ENCODE peak calls at places on chromosomes 1 and 21, in six cellular contexts. D is lower leg skin, Q is left ventricle myocardium inferior, S is dorsolateral prefrontal cortex, W is GM12864, G is lung. U is an unnamed sample.

GRCh38 chr1:118360817-118361216 is 175.8 kb upstream of the SPAG17 start:
- DNase-seq in D (no peak), Q (no peak), S (no peak), W (no peak), G (no peak), U (no peak)

GRCh38 chr1:232966663-232967062 is 16.3 kb downstream of the NTPCR start:
- DNase-seq in D (no peak), Q (no peak), S (no peak), W (no peak), G (peak; percentile 53), U (no peak)

GRCh38 chr1:173295995-173296394 is 88.9 kb upstream of the TNFSF4 start:
- DNase-seq in D (no peak), Q (no peak), S (no peak), W (no peak), G (no peak), U (no peak)

GRCh38 chr1:160618763-160619274 is 28.0 kb downstream of the SLAMF1 start:
- DNase-seq in D (no peak), Q (no peak), S (no peak), W (no peak), G (no peak), U (no peak)

GRCh38 chr1:60679524-60679923 is 402.8 kb upstream of the NFIA start:
- DNase-seq in D (no peak), Q (no peak), S (no peak), W (no peak), G (no peak), U (no peak)

GRCh38 chr21:35619184-35619583 is 441.1 kb downstream of the SETD4 start:
- DNase-seq in D (no peak), Q (no peak), S (no peak), W (no peak), G (no peak), U (no peak)

GRCh38 chr1:188986751-188987417 is 1490.8 kb downstream of the BRINP3 start:
- DNase-seq in D (no peak), Q (no peak), S (no peak), W (no peak), G (no peak), U (no peak)

GRCh38 chr1:201114245-201115131 is 2.3 kb upstream of the CACNA1S start:
- DNase-seq in D (peak; percentile 82), Q (peak; percentile 85), S (peak; percentile 84), W (peak; percentile 24), G (peak; percentile 92), U (peak; percentile 93)

GRCh38 chr1:40059960-40060337 is 19.4 kb downstream of the CAP1 start:
- DNase-seq in D (no peak), Q (no peak), S (no peak), W (no peak), G (no peak), U (no peak)

GRCh38 chr1:54380285-54380882 is 25.8 kb downstream of the SSBP3 start:
- DNase-seq in D (no peak), Q (no peak), S (no peak), W (no peak), G (no peak), U (no peak)

GRCh38 chr1:156924478-156925153 is 4.2 kb downstream of the LRRC71 start:
- DNase-seq in D (no peak), Q (no peak), S (no peak), W (no peak), G (no peak), U (no peak)

GRCh38 chr1:62436466-62437272 is at the start of gene USP1:
- DNase-seq in D (peak; percentile 99), Q (peak; percentile 97), S (peak; percentile 94), W (peak; percentile 97), G (peak; percentile 98), U (peak; percentile 97)

GRCh38 chr1:210477328-210477924 is 148.7 kb downstream of the HHAT start:
- DNase-seq in D (no peak), Q (no peak), S (no peak), W (no peak), G (no peak), U (no peak)

GRCh38 chr1:65146908-65147423 is 1.0 kb upstream of the AK4 start:
- DNase-seq in D (no peak), Q (no peak), S (no peak), W (no peak), G (no peak), U (no peak)

GRCh38 chr1:155073377-155074272 is 5.0 kb upstream of the EFNA3 start:
- DNase-seq in D (no peak), Q (no peak), S (no peak), W (no peak), G (no peak), U (no peak)

GRCh38 chr1:239914827-239915231 is 176.9 kb upstream of the FMN2 start:
- DNase-seq in D (no peak), Q (no peak), S (no peak), W (no peak), G (no peak), U (no peak)

GRCh38 chr1:245074232-245074747 is 80.5 kb upstream of the KIF26B start:
- DNase-seq in D (no peak), Q (no peak), S (no peak), W (no peak), G (no peak), U (no peak)

GRCh38 chr1:245084551-245084950 is 70.2 kb upstream of the KIF26B start:
- DNase-seq in D (no peak), Q (no peak), S (no peak), W (no peak), G (no peak), U (no peak)

GRCh38 chr1:245074898-245075297 is 79.9 kb upstream of the KIF26B start:
- DNase-seq in D (no peak), Q (no peak), S (no peak), W (no peak), G (no peak), U (no peak)

GRCh38 chr1:245079021-245079609 is 75.7 kb upstream of the KIF26B start:
- DNase-seq in D (no peak), Q (no peak), S (no peak), W (no peak), G (no peak), U (no peak)
- TF ChIP-seq CTCF in D (no peak), Q (peak; percentile 60), S (peak; percentile 77), W (peak; percentile 62), G (peak; percentile 20), U (no peak)

GRCh38 chr1:204344665-204345064 is 15.1 kb downstream of the PLEKHA6 start:
- DNase-seq in D (no peak), Q (no peak), S (no peak), W (no peak), G (no peak), U (no peak)

GRCh38 chr1:204343850-204344249 is 15.9 kb downstream of the PLEKHA6 start:
- DNase-seq in D (no peak), Q (no peak), S (no peak), W (no peak), G (no peak), U (no peak)

GRCh38 chr1:204341380-204341779 is 18.3 kb downstream of the PLEKHA6 start:
- DNase-seq in D (no peak), Q (no peak), S (no peak), W (no peak), G (no peak), U (no peak)

GRCh38 chr1:204342310-204342709 is 17.4 kb downstream of the PLEKHA6 start:
- DNase-seq in D (no peak), Q (no peak), S (no peak), W (no peak), G (no peak), U (no peak)

DNA sequence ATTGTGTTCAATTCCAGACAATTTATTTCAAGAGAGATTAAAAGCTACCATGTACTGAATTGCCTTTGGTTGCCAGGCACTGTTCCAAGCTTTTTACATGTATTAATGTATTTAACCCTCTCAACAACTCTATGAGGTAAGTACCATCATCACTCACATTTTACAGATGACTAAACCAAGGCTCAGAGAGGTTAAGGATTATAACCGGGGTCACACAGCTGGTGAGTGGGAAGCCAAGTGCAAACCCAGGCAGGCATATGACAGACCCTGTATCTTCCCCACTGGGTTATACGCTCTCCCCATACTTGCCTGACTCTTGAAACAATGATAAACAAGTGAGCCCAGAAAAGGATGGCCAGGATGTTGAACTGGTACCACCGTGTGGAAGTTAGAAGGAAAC is 16.5 kb downstream of the PLEKHA6 start:
- DNase-seq in D (no peak), Q (no peak), S (no peak), W (no peak), G (no peak), U (no peak)
- H3K4me3 ChIP-seq in D (no peak overlapping the region), Q (no peak overlapping the region), S (no peak overlapping the region), W (no peak overlapping the region), G (no peak overlapping the region), U (no peak overlapping the region)

GRCh38 chr1:52423055-52423454 is 18.7 kb downstream of the PRPF38A start:
- DNase-seq in D (no peak), Q (no peak), S (no peak), W (no peak), G (no peak), U (no peak)
- TF ChIP-seq CTCF in D (no peak), Q (no peak), S (no peak), W (no peak), G (no peak), U (no peak)

GRCh38 chr21:34526618-34527290 is 14.7 kb upstream of the KCNE1 start:
- DNase-seq in D (peak; percentile 76), Q (peak; percentile 72), S (no peak), W (no peak), G (peak; percentile 78), U (no peak)

GRCh38 chr21:34523019-34523418 is 11.0 kb upstream of the KCNE1 start:
- DNase-seq in D (no peak), Q (no peak), S (no peak), W (no peak), G (no peak), U (no peak)

GRCh38 chr21:34522284-34522683 is 10.3 kb upstream of the KCNE1 start:
- DNase-seq in D (no peak), Q (no peak), S (no peak), W (no peak), G (no peak), U (no peak)

GRCh38 chr21:34526236-34526617 is 14.2 kb upstream of the KCNE1 start:
- DNase-seq in D (no peak), Q (no peak), S (no peak), W (no peak), G (no peak), U (no peak)

DNA sequence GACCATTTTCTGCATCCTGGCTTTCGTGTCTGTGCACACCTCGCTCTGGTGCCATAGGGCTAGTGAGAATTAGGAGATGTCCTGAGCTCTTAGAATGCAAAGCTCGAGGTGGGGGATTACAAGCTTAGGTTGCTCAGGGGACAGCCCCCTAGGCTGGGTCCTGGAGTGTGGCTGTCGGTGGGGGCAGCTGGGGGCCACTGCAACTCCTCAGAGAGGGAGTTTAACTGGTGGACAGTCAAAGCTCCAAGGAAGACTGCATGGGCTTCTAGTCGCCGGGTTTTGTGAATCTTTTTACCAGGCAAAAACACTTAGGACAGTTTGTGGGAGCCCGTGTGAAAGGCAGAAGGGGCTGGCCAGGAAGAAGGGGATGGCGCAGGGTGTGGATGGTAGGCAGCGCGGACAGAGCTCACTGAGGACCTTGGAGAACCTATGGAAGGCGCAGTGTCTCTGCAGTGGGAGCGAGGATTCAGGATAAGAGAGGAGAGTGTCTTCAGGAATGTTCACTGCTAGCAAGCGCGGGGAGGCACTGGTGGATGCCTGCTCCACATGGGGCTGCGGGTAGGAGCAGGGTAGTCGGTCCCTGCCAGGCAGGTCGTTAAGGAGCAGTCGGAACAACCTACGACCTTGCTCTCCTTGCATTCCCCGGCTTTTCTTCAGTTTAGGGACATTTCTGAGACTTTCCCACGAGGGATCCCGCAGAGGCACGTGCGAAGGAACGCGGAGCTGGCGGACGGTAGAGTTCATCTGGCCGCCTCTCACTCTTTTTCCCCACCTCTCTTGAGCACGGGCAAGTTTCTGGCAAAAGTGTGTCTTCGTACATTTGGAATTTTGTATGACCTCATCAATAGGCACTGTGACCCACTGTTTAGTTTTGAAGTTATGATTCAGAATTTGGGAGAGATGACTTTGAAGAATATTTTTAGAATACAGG is 12.9 kb upstream of the KCNE1 start:
- DNase-seq in D (no peak), Q (no peak), S (no peak), W (no peak), G (no peak), U (no peak)
- H3K4me3 ChIP-seq in D (no peak overlapping the region), Q (peak overlapping the region; percentile 62), S (no peak overlapping the region), W (no peak overlapping the region), G (no peak overlapping the region), U (peak overlapping the region; percentile 43)